ENCODE peak calls at places on chromosomes 5 and 9, in five cellular contexts. I is PC-3, S is GM23338, R is GM23248, L is HCT116. P is an unnamed sample.

GRCh38 chr9:106286249-106286648 is 576.7 kb upstream of the ZNF462 start:
- DNase-seq in I (peak; percentile 51), S (peak; percentile 83), R (no peak), L (no peak), P (peak; percentile 51)

GRCh38 chr9:20112367-20112766 is 323.5 kb upstream of the SLC24A2 start:
- DNase-seq in I (no peak), S (no peak), R (no peak), L (no peak), P (no peak)

GRCh38 chr5:29963956-29964355 is 1229.5 kb upstream of the CDH6 start:
- DNase-seq in I (peak; percentile 38), S (peak; percentile 41), R (peak; percentile 3), L (no peak), P (peak; percentile 18)

GRCh38 chr5:141757402-141757801 is 75.4 kb upstream of the ARAP3 start:
- DNase-seq in I (peak; percentile 67), S (peak; percentile 78), R (peak; percentile 68), L (peak; percentile 34), P (peak; percentile 40)

GRCh38 chr9:21576331-21577189 is 94.4 kb upstream of the IFNE start:
- DNase-seq in I (peak; percentile 83), S (no peak), R (peak; percentile 95), L (peak; percentile 93), P (peak; percentile 38)

GRCh38 chr9:97045300-97045699 is 6.4 kb upstream of the CTSV start:
- DNase-seq in I (no peak), S (peak; percentile 18), R (no peak), L (no peak), P (no peak)

GRCh38 chr9:76292246-76292645 is 102.0 kb downstream of the RFK start:
- DNase-seq in I (no peak), S (no peak), R (peak; percentile 37), L (no peak), P (no peak)

GRCh38 chr5:41071975-41072374 is 833 bp upstream of the MROH2B start:
- DNase-seq in I (peak; percentile 91), S (no peak), R (peak; percentile 46), L (no peak), P (no peak)

GRCh38 chr9:21114311-21114710 is 27.3 kb downstream of the IFNW1 start:
- DNase-seq in I (no peak), S (no peak), R (no peak), L (no peak), P (no peak)

GRCh38 chr9:18256574-18256973 is 217.4 kb upstream of the ADAMTSL1 start:
- DNase-seq in I (no peak), S (peak; percentile 17), R (peak; percentile 79), L (no peak), P (peak; percentile 43)

GRCh38 chr5:71663570-71663969 is 55.5 kb upstream of the CARTPT start:
- DNase-seq in I (no peak), S (no peak), R (no peak), L (peak; percentile 8), P (no peak)

GRCh38 chr5:132260051-132260450 is 2.6 kb downstream of the PDLIM4 start:
- DNase-seq in I (peak; percentile 49), S (no peak), R (peak; percentile 71), L (no peak), P (no peak)

GRCh38 chr5:111223086-111223789 is 946 bp upstream of the CAMK4 start:
- DNase-seq in I (peak; percentile 33), S (no peak), R (no peak), L (no peak), P (peak; percentile 6)

GRCh38 chr5:111226556-111226955 is 2.4 kb downstream of the CAMK4 start:
- DNase-seq in I (no peak), S (no peak), R (no peak), L (no peak), P (no peak)

GRCh38 chr5:111225926-111226325 is 1.7 kb downstream of the CAMK4 start:
- DNase-seq in I (no peak), S (no peak), R (no peak), L (no peak), P (no peak)

GRCh38 chr5:111223790-111224560 is at the start of gene CAMK4:
- DNase-seq in I (peak; percentile 26), S (peak; percentile 85), R (peak; percentile 77), L (peak; percentile 27), P (peak; percentile 86)

GRCh38 chr5:111224561-111224989 is 391 bp downstream of the CAMK4 start:
- DNase-seq in I (no peak), S (no peak), R (no peak), L (no peak), P (no peak)
- TF ChIP-seq EZH2phosphoT487 in I (no peak), S (no peak), R (no peak), L (no peak), P (no peak)

DNA sequence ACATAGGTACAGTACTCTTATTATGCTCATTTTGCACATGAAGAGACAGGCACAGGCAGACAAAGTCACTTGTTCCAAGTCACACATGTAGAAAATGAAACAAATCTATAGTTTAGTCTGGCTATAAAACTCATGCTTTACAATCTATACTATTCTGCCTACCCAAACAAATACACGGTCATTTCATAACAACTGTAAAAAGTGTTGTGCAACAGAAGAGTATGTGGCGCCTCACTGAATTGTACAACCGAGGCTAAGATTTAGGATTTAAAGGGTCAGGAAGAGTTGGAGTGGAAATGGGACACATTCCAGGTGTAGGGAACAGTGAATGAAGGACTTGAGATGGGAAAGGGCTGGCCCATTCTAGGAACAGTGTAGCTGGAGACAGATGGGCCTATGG is 82.9 kb upstream of the TRIO start:
- DNase-seq in I (no peak), S (no peak), R (no peak), L (no peak), P (no peak)
- H3K9me2 ChIP-seq in I (no peaks in the 10 kb centered on the region), S (no peaks in the 10 kb centered on the region), R (no peaks in the 10 kb centered on the region), L (no peaks in the 10 kb centered on the region), P (no peaks in the 10 kb centered on the region)

DNA sequence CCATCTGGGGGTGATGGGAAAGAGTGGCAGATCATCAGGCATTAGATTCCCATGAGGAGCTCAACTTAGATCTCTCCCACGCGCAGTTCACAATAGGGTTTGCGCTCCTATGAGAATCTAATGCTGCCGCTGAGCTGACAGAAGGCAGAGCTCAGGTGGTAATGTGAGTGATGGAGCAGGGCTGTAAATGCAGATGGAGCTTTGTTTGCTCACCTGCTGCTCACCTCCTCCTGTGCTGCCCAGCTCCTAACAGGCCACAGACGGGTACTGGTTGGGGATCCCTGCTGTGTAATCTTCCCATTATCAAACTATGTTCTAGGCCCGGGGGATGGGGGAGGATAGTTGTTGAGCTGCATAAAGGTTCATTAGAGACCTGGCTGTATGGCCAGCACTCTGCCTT is 58.4 kb downstream of the UGCG start:
- DNase-seq in I (no peak), S (no peak), R (no peak), L (no peak), P (no peak)
- TF ChIP-seq EZH2 in I (no peak), S (no peak), R (no peak), L (no peak), P (no peak)

GRCh38 chr9:86735772-86736458 is 211.4 kb downstream of the GAS1 start:
- DNase-seq in I (peak; percentile 39), S (no peak), R (peak; percentile 43), L (no peak), P (no peak)

GRCh38 chr9:86741311-86742215 is 205.7 kb downstream of the GAS1 start:
- DNase-seq in I (peak; percentile 83), S (no peak), R (peak; percentile 81), L (peak; percentile 87), P (peak; percentile 71)
- TF ChIP-seq EZH2phosphoT487 in I (no peak), S (no peak), R (no peak), L (no peak), P (no peak)

GRCh38 chr5:91651704-91652103 is 268.6 kb upstream of the ARRDC3 start:
- DNase-seq in I (peak; percentile 13), S (no peak), R (no peak), L (no peak), P (peak; percentile 35)
- H3K9me2 ChIP-seq in I (no peaks in the 10 kb centered on the region), S (peaks cover 9% of the 10 kb centered on the region), R (peaks cover 2% of the 10 kb centered on the region), L (no peaks in the 10 kb centered on the region), P (no peaks in the 10 kb centered on the region)

DNA sequence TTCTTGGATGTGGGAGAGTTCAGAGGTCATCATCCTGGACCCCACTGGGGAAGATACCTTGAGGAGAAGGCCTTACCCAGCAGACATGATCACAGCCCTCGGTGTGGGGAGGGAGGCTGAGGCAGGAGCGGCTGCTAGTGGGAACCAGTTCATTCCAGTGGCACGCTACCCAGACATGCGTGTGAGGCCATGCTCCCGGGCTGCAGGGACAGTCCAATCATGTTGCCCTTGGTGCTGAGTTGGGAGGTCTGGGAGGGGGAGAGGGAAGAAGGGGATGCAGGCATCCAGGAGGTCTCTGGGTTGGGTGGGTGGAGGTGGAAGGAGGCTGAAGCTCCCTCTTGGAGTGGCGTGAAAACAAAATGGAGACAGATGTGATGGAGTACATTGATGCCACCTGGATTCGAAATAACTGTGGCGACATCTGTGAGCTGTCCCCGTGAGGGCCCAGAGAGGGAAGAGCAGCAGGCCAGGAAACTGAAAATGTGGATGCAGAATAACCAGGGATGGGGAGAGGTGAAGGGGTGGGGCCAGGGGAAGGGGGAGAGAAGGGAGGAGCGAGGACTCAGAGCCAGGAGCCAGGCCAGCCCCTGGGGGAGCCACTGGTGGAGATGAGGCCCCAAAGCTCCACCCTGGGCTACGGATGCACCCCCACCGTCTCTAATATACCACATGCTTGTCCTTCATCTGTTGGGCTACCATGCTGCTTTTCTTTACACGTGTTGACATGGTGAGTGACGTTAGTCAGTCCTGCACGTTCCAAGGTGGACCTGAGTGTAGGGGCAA is 16.2 kb downstream of the NDUFS6 start:
- DNase-seq in I (no peak), S (no peak), R (no peak), L (no peak), P (no peak)
- TF ChIP-seq EZH2 in I (no peak), S (no peak), R (no peak), L (no peak), P (no peak)

GRCh38 chr9:28927711-28928110 is 1354.4 kb upstream of the C9orf72 start:
- DNase-seq in I (peak; percentile 96), S (no peak), R (no peak), L (no peak), P (no peak)
- TF ChIP-seq EZH2phosphoT487 in I (no peak), S (no peak), R (no peak), L (no peak), P (no peak)

GRCh38 chr5:50726475-50727148 is 60.2 kb downstream of the PARP8 start:
- DNase-seq in I (no peak), S (no peak), R (no peak), L (no peak), P (no peak)

GRCh38 chr5:50727149-50727496 is 60.7 kb downstream of the PARP8 start:
- DNase-seq in I (no peak), S (no peak), R (peak; percentile 46), L (no peak), P (no peak)

GRCh38 chr5:50724262-50724661 is 57.8 kb downstream of the PARP8 start:
- DNase-seq in I (no peak), S (no peak), R (no peak), L (no peak), P (no peak)

GRCh38 chr5:50727845-50728244 is 61.4 kb downstream of the PARP8 start:
- DNase-seq in I (no peak), S (no peak), R (no peak), L (no peak), P (no peak)

DNA sequence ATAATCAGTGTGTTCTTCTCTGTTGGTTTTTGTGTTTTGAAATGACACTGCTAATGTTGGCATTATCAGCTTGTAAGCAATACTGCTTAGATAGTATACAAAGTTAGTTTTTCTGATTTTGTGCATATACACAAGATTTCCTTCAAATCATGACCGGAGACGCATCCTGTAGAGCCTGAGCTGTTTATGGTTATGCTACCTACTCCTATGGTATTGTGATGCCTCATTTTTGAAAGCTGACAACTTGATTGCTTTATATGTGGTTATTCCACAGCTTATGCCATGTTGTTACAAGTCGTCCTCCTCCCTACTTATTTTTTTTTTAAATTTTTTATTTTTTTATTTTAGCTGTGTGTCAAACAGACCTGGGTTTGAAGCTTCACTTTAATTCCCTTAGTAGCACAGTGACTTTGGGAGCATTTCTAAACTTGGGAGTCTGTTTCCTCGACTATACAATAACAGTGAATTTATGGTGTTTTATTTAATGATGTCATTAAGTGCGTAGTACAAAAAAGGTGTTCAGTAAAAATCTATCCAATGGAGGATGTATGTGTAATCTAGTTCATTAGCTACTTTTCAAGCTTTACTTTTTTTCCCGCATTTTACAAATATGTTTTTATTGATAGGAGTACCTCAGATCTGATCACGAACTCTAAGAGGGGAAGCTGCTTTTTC is 59.5 kb downstream of the PARP8 start:
- DNase-seq in I (no peak), S (no peak), R (no peak), L (no peak), P (no peak)
- H3K9me2 ChIP-seq in I (no peaks in the 10 kb centered on the region), S (no peaks in the 10 kb centered on the region), R (no peaks in the 10 kb centered on the region), L (no peaks in the 10 kb centered on the region), P (no peaks in the 10 kb centered on the region)